ENCODE peak calls at places on chromosome 16, in six cellular contexts. L is IMR-90, C is mesendoderm, R is H9, W is H1, I is neuronal stem cell. O is an unnamed sample.
A peak's percentile ranks its signal among the peaks of the same experiment; 100 is the strongest.

GRCh38 chr16:74666010-74666421 is 661 bp downstream of the RFWD3 start:
- DNase-seq in R (no peak), W (no peak), L (no peak), I (no peak), C (no peak), O (no peak)

GRCh38 chr16:16778322-16778721 is 399.4 kb downstream of the NPIPA7 start:
- DNase-seq in C (no peak), L (no peak), R (no peak), W (no peak), I (no peak), O (no peak)

GRCh38 chr16:24273511-24273910 is 17.4 kb downstream of the CACNG3 start:
- DNase-seq in W (no peak), R (no peak), C (no peak), L (peak; percentile 17), I (no peak), O (no peak)

GRCh38 chr16:7182510-7183109 is 150.0 kb upstream of the RBFOX1 start:
- DNase-seq in C (peak; percentile 83), W (no peak), R (peak; percentile 38), I (peak; percentile 67), L (no peak), O (no peak)

GRCh38 chr16:4263504-4264436 is 9.1 kb downstream of the TFAP4 start:
- DNase-seq in I (peak; percentile 48), L (peak; percentile 86), C (peak; percentile 88), W (no peak), R (peak; percentile 95), O (peak; percentile 94)

GRCh38 chr16:71482569-71482968 is 6.6 kb downstream of the ZNF19 start:
- DNase-seq in R (no peak), C (no peak), L (no peak), W (no peak), I (no peak), O (no peak)

GRCh38 chr16:67155305-67156145 is 4.2 kb downstream of the TRADD start:
- DNase-seq in C (peak; percentile 82), W (no peak), I (peak; percentile 82), R (peak; percentile 85), L (peak; percentile 71), O (peak; percentile 66)

GRCh38 chr16:68662035-68662434 is 16.9 kb downstream of the CDH3 start:
- DNase-seq in R (no peak), W (no peak), L (no peak), I (no peak), C (no peak), O (no peak)

GRCh38 chr16:57892041-57892440 is 78.9 kb downstream of the CNGB1 start:
- DNase-seq in L (peak; percentile 69), R (no peak), C (no peak), W (no peak), I (no peak), O (peak; percentile 21)

GRCh38 chr16:67674851-67675578 is 8.4 kb downstream of the C16orf86 start:
- DNase-seq in I (no peak), R (no peak), C (no peak), W (no peak), L (no peak), O (no peak)

GRCh38 chr16:84672276-84673202 is 24.2 kb downstream of the KLHL36 start:
- DNase-seq in C (peak; percentile 80), I (peak; percentile 56), L (peak; percentile 68), W (peak; percentile 57), R (peak; percentile 80), O (peak; percentile 68)

GRCh38 chr16:69311533-69312388 is 611 bp downstream of the VPS4A start:
- DNase-seq in I (peak; percentile 27), C (peak; percentile 74), L (no peak), W (no peak), R (peak; percentile 73), O (peak; percentile 50)

GRCh38 chr16:67773099-67773498 is 33.3 kb downstream of the RANBP10 start:
- DNase-seq in I (no peak), W (no peak), C (no peak), R (no peak), L (no peak), O (peak; percentile 18)

GRCh38 chr16:68997564-68997963 is 107.9 kb upstream of the HAS3 start:
- DNase-seq in C (peak; percentile 64), L (no peak), I (no peak), R (no peak), W (no peak), O (no peak)

GRCh38 chr16:2715064-2715463 is 5.0 kb downstream of the PRSS27 start:
- DNase-seq in L (no peak), C (no peak), R (no peak), I (no peak), W (no peak), O (no peak)

GRCh38 chr16:1102921-1103648 is 7.0 kb upstream of the C1QTNF8 start:
- DNase-seq in I (peak; percentile 67), W (no peak), C (peak; percentile 43), R (peak; percentile 69), L (no peak), O (peak; percentile 18)

GRCh38 chr16:68752602-68753001 is 15.5 kb downstream of the CDH1 start:
- DNase-seq in R (no peak), C (peak; percentile 33), L (no peak), I (no peak), W (no peak), O (no peak)

GRCh38 chr16:66399930-66400329 is 27.2 kb upstream of the BEAN1 start:
- DNase-seq in C (no peak), R (no peak), L (no peak), I (no peak), W (no peak), O (no peak)

GRCh38 chr16:15598648-15599190 is 44.2 kb downstream of the MARF1 start:
- DNase-seq in C (no peak), L (no peak), W (no peak), R (no peak), I (no peak), O (no peak)

GRCh38 chr16:65727534-65728137 is 605.8 kb upstream of the CDH11 start:
- DNase-seq in L (no peak), I (no peak), C (peak; percentile 31), W (no peak), R (no peak), O (no peak)

GRCh38 chr16:30491744-30492308 is 19.3 kb downstream of the ITGAL start:
- DNase-seq in R (no peak), C (peak; percentile 21), W (no peak), I (no peak), L (peak; percentile 83), O (peak; percentile 94)

GRCh38 chr16:65068151-65068740 is 53.6 kb downstream of the CDH11 start:
- DNase-seq in C (peak; percentile 41), R (no peak), I (no peak), W (no peak), L (peak; percentile 78), O (peak; percentile 83)

GRCh38 chr16:20676867-20677266 is 20.6 kb downstream of the ACSM1 start:
- DNase-seq in I (no peak), W (no peak), L (no peak), R (no peak), C (peak; percentile 18), O (no peak)

GRCh38 chr16:75385507-75386152 is 47.7 kb downstream of the CFDP1 start:
- DNase-seq in C (peak; percentile 64), W (no peak), I (peak; percentile 29), L (peak; percentile 88), R (no peak), O (peak; percentile 84)

GRCh38 chr16:30876867-30877266 is 17.0 kb downstream of the BCL7C start:
- DNase-seq in I (no peak), L (no peak), R (no peak), C (peak; percentile 59), W (no peak), O (peak; percentile 26)

GRCh38 chr16:81265658-81266451 is 27.4 kb downstream of the BCO1 start:
- DNase-seq in I (no peak), L (peak; percentile 19), W (no peak), C (no peak), R (no peak), O (no peak)

GRCh38 chr16:12900599-12901203 is 697 bp upstream of the SHISA9 start:
- DNase-seq in W (no peak), R (peak; percentile 36), I (no peak), C (peak; percentile 23), L (no peak), O (no peak)

GRCh38 chr16:83453977-83454376 is 353.8 kb upstream of the HSBP1 start:
- DNase-seq in L (peak; percentile 10), I (no peak), R (no peak), C (no peak), W (no peak), O (no peak)

GRCh38 chr16:81275064-81275532 is 36.6 kb downstream of the BCO1 start:
- DNase-seq in I (no peak), W (no peak), R (no peak), L (no peak), C (no peak), O (no peak)

GRCh38 chr16:64773184-64773583 is 348.7 kb downstream of the CDH11 start:
- DNase-seq in I (no peak), L (no peak), C (no peak), W (no peak), R (no peak), O (no peak)

GRCh38 chr16:2475413-2476344 is 752 bp downstream of the TBC1D24 start:
- DNase-seq in W (no peak), R (peak; percentile 56), I (no peak), L (no peak), C (peak; percentile 29), O (no peak)

GRCh38 chr16:87956169-87956770 is 5.0 kb downstream of the BANP start:
- DNase-seq in I (peak; percentile 39), W (no peak), L (peak; percentile 83), R (no peak), C (peak; percentile 16), O (peak; percentile 77)
- H3K27ac ChIP-seq in I (peak overlapping the region; percentile 53), W (peak overlapping the region; percentile 27), L (peak overlapping the region; percentile 55), R (no peak overlapping the region), C (no peak overlapping the region), O (peak overlapping the region; percentile 51)

GRCh38 chr16:89973654-89974335 is 25.2 kb downstream of the DEF8 start:
- DNase-seq in C (no peak), L (no peak), W (no peak), I (no peak), R (no peak), O (no peak)
- H2BK15ac ChIP-seq in C (no peak overlapping the region), L (no peak overlapping the region), W (no peak overlapping the region), I (no peak overlapping the region), R (no peak overlapping the region), O (no peak overlapping the region)

GRCh38 chr16:85845276-85845675 is 45.8 kb downstream of the COX4I1 start:
- DNase-seq in W (no peak), L (no peak), I (no peak), C (no peak), R (no peak), O (no peak)
- H3K27ac ChIP-seq in W (no peak overlapping the region), L (no peak overlapping the region), I (no peak overlapping the region), C (no peak overlapping the region), R (no peak overlapping the region), O (no peak overlapping the region)

DNA sequence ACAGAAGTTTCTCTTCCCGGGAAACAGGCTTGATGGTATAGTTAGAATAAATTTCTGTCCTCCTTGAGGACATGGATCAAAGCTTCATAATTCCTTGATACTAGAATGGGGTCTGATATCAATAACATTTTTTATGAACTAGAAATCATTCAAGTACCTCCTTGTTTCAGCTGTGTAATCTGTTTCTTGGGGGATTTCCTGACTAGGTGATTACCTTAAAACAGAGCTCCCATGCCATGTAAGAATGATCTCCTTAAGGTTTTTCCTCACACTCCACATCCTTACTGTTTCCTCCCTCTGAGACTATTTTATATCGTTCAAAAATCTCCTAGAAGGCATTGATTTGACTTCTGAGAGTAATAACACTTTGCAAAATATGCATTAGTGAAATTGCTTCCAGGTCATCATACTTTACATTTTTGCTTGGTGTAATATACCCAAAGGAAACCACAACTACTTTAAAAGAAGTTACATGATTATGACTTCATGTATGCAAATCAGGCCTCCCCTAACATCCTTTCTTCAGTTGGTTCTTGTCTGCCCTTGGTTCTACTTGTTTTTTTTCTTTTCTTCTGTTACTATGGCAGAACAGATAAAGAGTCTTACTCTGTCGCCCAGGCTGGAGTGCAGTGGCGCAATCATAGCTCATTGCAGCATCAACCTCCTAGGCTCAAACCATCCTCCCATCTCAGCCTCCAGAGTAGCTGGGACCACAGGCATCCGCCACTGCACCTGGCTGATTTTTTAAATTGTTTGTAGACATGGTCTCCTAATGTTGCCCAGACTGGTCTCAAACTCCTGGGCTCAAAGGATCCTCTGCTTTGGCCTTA is 388.8 kb downstream of the ZFHX3 start:
- DNase-seq in C (no peak), W (no peak), I (no peak), L (peak; percentile 52), R (no peak), O (peak; percentile 11)
- H2BK15ac ChIP-seq in C (no peak overlapping the region), W (no peak overlapping the region), I (no peak overlapping the region), L (no peak overlapping the region), R (no peak overlapping the region), O (no peak overlapping the region)

O was measured in mesenchymal stem cell.